ENCODE peak calls at places on chromosome 14, in six cellular contexts. G is KG1, M is omental fat pad, U is midbrain, Q is GF-D8, T is lung microvascular endothelial cell. L is an unnamed sample.

GRCh38 chr14:60563113-60563512 is 54.2 kb downstream of the SIX6 start:
- DNase-seq in M (no peak), U (no peak), T (no peak), Q (no peak), G (no peak), L (no peak)

GRCh38 chr14:99636487-99636886 is 8.4 kb upstream of the HHIPL1 start:
- DNase-seq in Q (no peak), U (no peak), T (no peak), G (no peak), M (no peak), L (no peak)

GRCh38 chr14:101289230-101289690 is 272.0 kb upstream of the DIO3 start:
- DNase-seq in M (no peak), T (no peak), U (no peak), G (no peak), Q (no peak), L (no peak)

GRCh38 chr14:93072659-93073365 is 42.9 kb downstream of the ITPK1 start:
- DNase-seq in T (no peak), M (no peak), G (no peak), U (no peak), Q (no peak), L (no peak)

GRCh38 chr14:51554953-51555352 is 96.8 kb upstream of the FRMD6 start:
- DNase-seq in M (no peak), U (no peak), T (no peak), Q (no peak), G (no peak), L (peak; percentile 18)

GRCh38 chr14:59630281-59630963 is 53.8 kb upstream of the CCDC175 start:
- DNase-seq in U (peak; percentile 52), M (no peak), Q (no peak), T (peak; percentile 2), G (no peak), L (peak; percentile 37)

GRCh38 chr14:100069161-100069800 is 4.1 kb downstream of the EVL start:
- DNase-seq in G (no peak), M (no peak), Q (no peak), U (no peak), T (no peak), L (no peak)

GRCh38 chr14:23300687-23301223 is 1.9 kb downstream of the PPP1R3E start:
- DNase-seq in G (no peak), U (peak; percentile 51), T (peak; percentile 40), Q (no peak), M (no peak), L (no peak)

GRCh38 chr14:91927216-91927615 is 20.3 kb downstream of the FBLN5 start:
- DNase-seq in M (no peak), Q (no peak), T (no peak), G (no peak), U (no peak), L (no peak)

GRCh38 chr14:36452850-36453249 is 67.2 kb downstream of the NKX2-1 start:
- DNase-seq in G (no peak), M (no peak), Q (no peak), T (no peak), U (no peak), L (no peak)

GRCh38 chr14:55884819-55885218 is 233.4 kb upstream of the PELI2 start:
- DNase-seq in U (no peak), Q (no peak), M (no peak), G (no peak), T (no peak), L (no peak)

GRCh38 chr14:84927096-84927910 is 602.6 kb upstream of the FLRT2 start:
- DNase-seq in Q (no peak), T (no peak), G (no peak), U (no peak), M (no peak), L (no peak)

GRCh38 chr14:53757732-53758131 is 198.9 kb downstream of the BMP4 start:
- DNase-seq in T (no peak), G (no peak), M (no peak), U (no peak), Q (no peak), L (no peak)

GRCh38 chr14:25049559-25050493 is at the start of gene STXBP6:
- DNase-seq in G (peak; percentile 2), M (peak; percentile 28), Q (no peak), T (peak; percentile 60), U (peak; percentile 88), L (peak; percentile 22)

GRCh38 chr14:34331728-34332623 is 130.1 kb downstream of the SPTSSA start:
- DNase-seq in G (no peak), Q (no peak), T (peak; percentile 67), U (peak; percentile 44), M (peak; percentile 33), L (peak; percentile 80)

GRCh38 chr14:81446279-81447007 is 46.3 kb upstream of the STON2 start:
- DNase-seq in Q (no peak), M (no peak), U (no peak), T (no peak), G (no peak), L (no peak)

L was measured in BE2C.